ENCODE peak calls at places on chromosomes 11 and 22, in seven cellular contexts. S, D, Z, M, C, I and H are unnamed samples.

GRCh38 chr22:50186789-50187523 is 1.2 kb downstream of the TRABD start:
- DNase-seq in S (no peak), D (no peak), C (no peak), I (no peak), Z (peak), M (no peak), H (no peak)

GRCh38 chr22:41038732-41039131 is 53.7 kb upstream of the EP300 start:
- DNase-seq in M (no peak), S (no peak), C (no peak), Z (no peak), I (no peak), D (no peak), H (no peak)

GRCh38 chr11:7572001-7572712 is 58.4 kb downstream of the PPFIBP2 start:
- DNase-seq in I (no peak), C (no peak), Z (no peak), M (no peak), S (no peak), D (no peak), H (no peak)

GRCh38 chr11:110071197-110071596 is 22.0 kb upstream of the ZC3H12C start:
- DNase-seq in S (no peak), I (no peak), D (no peak), C (no peak), Z (no peak), M (no peak), H (no peak)

GRCh38 chr11:78666675-78667129 is 92.0 kb upstream of the NARS2 start:
- DNase-seq in M (no peak), Z (no peak), C (no peak), S (no peak), I (no peak), D (no peak), H (no peak)

GRCh38 chr11:123478352-123478986 is 48.4 kb downstream of the GRAMD1B start:
- DNase-seq in D (peak), I (no peak), Z (peak), S (peak), C (no peak), M (no peak), H (peak)

GRCh38 chr11:70099578-70100282 is 21.6 kb downstream of the ANO1 start:
- DNase-seq in D (no peak), Z (no peak), M (no peak), C (no peak), I (no peak), S (no peak), H (no peak)

GRCh38 chr11:104433751-104434150 is 269.8 kb upstream of the PDGFD start:
- DNase-seq in S (no peak), I (no peak), Z (no peak), C (no peak), D (no peak), M (no peak), H (no peak)

GRCh38 chr11:44980533-44981427 is 30.1 kb upstream of the TP53I11 start:
- DNase-seq in M (no peak), D (no peak), C (no peak), Z (no peak), I (no peak), S (no peak), H (no peak)

GRCh38 chr11:43376065-43376464 is 17.3 kb downstream of the TTC17 start:
- DNase-seq in S (no peak), Z (no peak), C (no peak), I (no peak), M (no peak), D (no peak), H (no peak)

GRCh38 chr11:65381721-65382035 is 768 bp downstream of the SLC25A45 start:
- DNase-seq in M (no peak), C (no peak), S (no peak), Z (no peak), D (peak), I (peak), H (peak)

GRCh38 chr11:57974830-57975229 is 48.9 kb upstream of the OR9Q1 start:
- DNase-seq in M (peak), D (no peak), S (no peak), Z (no peak), C (no peak), I (no peak), H (no peak)

GRCh38 chr22:44301039-44301438 is 11.7 kb downstream of the SHISAL1 start:
- DNase-seq in C (no peak), I (no peak), S (no peak), D (no peak), M (no peak), Z (no peak), H (no peak)

GRCh38 chr22:41713004-41713403 is 13.7 kb downstream of the MEI1 start:
- DNase-seq in C (no peak), I (no peak), S (no peak), M (no peak), D (no peak), Z (no peak), H (no peak)

GRCh38 chr11:102610198-102610597 is 14.9 kb downstream of the MMP20 start:
- DNase-seq in Z (no peak), C (no peak), S (no peak), I (no peak), M (peak), D (no peak), H (no peak)

GRCh38 chr11:20991471-20991870 is 322.1 kb downstream of the NELL1 start:
- DNase-seq in C (no peak), I (no peak), S (no peak), Z (no peak), M (no peak), D (no peak), H (no peak)

GRCh38 chr11:96648991-96649390 is 259.2 kb downstream of the JRKL start:
- DNase-seq in S (no peak), M (no peak), Z (no peak), C (no peak), D (no peak), I (no peak), H (no peak)

GRCh38 chr22:24894998-24895397 is 51.5 kb downstream of the LHFPL7 start:
- DNase-seq in C (no peak), D (peak), M (no peak), Z (peak), S (peak), I (peak), H (peak)

GRCh38 chr11:17752144-17752543 is 17.6 kb downstream of the KCNC1 start:
- DNase-seq in S (no peak), C (no peak), D (no peak), M (no peak), I (no peak), Z (no peak), H (no peak)

GRCh38 chr11:122193457-122193856 is 77.4 kb upstream of the BLID start:
- DNase-seq in M (peak), I (no peak), D (no peak), C (no peak), S (no peak), Z (no peak), H (no peak)

GRCh38 chr22:47776329-47776728 is 1013.9 kb downstream of the TBC1D22A start:
- DNase-seq in S (no peak), I (no peak), D (no peak), Z (no peak), M (no peak), C (no peak), H (no peak)

GRCh38 chr11:95461858-95462257 is 230.9 kb upstream of the SESN3 start:
- DNase-seq in I (no peak), S (no peak), Z (no peak), D (no peak), C (no peak), M (no peak), H (no peak)

GRCh38 chr11:315051-315481 is 1.2 kb downstream of the IFITM1 start:
- DNase-seq in S (no peak), M (no peak), Z (no peak), C (no peak), D (no peak), I (no peak), H (no peak)

GRCh38 chr11:315516-315994 is 1.7 kb downstream of the IFITM1 start:
- DNase-seq in Z (no peak), M (no peak), I (no peak), D (no peak), S (no peak), C (no peak), H (no peak)

GRCh38 chr11:316891-317291 is 3.1 kb downstream of the IFITM1 start:
- DNase-seq in D (no peak), Z (no peak), M (no peak), C (no peak), S (no peak), I (no peak), H (no peak)

GRCh38 chr11:313787-314547 is at the start of gene IFITM1:
- DNase-seq in M (no peak), D (no peak), I (no peak), C (no peak), Z (no peak), S (peak), H (no peak)

GRCh38 chr11:316031-316701 is 2.3 kb downstream of the IFITM1 start:
- DNase-seq in Z (no peak), M (no peak), S (no peak), C (no peak), I (no peak), D (no peak), H (no peak)
- TF ChIP-seq POLR2A in Z (no peak), M (no peak), S (no peak), C (no peak), I (no peak), D (no peak), H (no peak)

GRCh38 chr11:114155116-114155515 is 95.6 kb downstream of the ZBTB16 start:
- DNase-seq in I (no peak), S (no peak), Z (no peak), D (no peak), C (no peak), M (no peak), H (no peak)

GRCh38 chr11:114153224-114153623 is 93.7 kb downstream of the ZBTB16 start:
- DNase-seq in D (no peak), Z (no peak), C (no peak), I (no peak), M (no peak), S (no peak), H (no peak)

GRCh38 chr11:114152785-114153184 is 93.3 kb downstream of the ZBTB16 start:
- DNase-seq in I (no peak), Z (no peak), D (no peak), C (no peak), S (no peak), M (no peak), H (no peak)

GRCh38 chr11:114156131-114156581 is 96.6 kb downstream of the ZBTB16 start:
- DNase-seq in S (no peak), C (no peak), Z (no peak), D (no peak), I (no peak), M (no peak), H (peak)

DNA sequence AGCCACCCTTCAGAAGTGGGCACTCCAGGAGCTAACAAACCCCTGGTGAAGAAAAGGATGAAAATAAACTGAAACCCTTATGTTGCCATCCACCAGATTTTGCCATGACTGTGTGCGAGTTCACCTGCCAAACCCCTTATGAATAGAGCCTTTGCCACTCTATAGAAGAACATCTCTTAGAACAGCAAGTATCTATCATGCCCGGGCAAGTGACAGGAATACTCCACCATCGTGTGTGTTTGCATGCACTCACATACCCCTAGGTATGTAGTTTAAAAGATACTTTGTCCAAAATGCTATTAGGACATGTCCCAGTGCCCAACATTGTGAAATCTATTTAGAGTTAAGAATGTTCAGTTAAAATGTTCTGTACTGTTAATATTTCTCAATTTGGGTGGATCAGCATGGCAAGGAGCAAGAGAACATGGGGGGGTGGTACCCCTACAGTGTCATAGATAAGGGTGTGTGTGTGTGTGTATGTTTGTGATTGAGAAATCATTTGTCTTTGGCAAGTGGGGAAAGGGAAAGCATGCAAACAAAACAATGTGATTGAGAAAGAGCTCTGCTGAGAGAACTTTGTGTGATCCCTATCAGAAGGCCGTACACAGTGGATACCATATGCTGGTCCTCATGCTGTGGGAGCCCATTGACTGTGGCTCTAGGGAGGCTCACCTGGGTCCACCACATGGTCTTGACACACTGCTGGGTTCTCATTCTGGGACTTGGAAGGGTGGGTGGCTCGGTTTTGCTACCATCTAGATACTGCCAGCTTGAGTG is 94.9 kb downstream of the ZBTB16 start:
- DNase-seq in C (no peak), S (peak), M (no peak), D (no peak), Z (peak), I (peak), H (no peak)
- TF ChIP-seq POLR2A in C (no peak), S (no peak), M (no peak), D (no peak), Z (no peak), I (no peak), H (peak)

GRCh38 chr22:29385305-29385704 is 3.1 kb downstream of the AP1B1 start:
- DNase-seq in Z (no peak), I (no peak), M (no peak), D (no peak), C (no peak), S (no peak), H (no peak)

GRCh38 chr22:29387921-29388758 is at the start of gene AP1B1:
- DNase-seq in C (peak), Z (peak), S (peak), I (peak), M (peak), D (peak), H (peak)

GRCh38 chr22:29388759-29389090 is 355 bp upstream of the AP1B1 start:
- DNase-seq in I (no peak), S (no peak), C (no peak), Z (no peak), M (no peak), D (no peak), H (no peak)

GRCh38 chr22:29383740-29384139 is 4.6 kb downstream of the AP1B1 start:
- DNase-seq in M (no peak), D (no peak), I (no peak), C (no peak), Z (no peak), S (no peak), H (no peak)

GRCh38 chr22:29385748-29386147 is 2.6 kb downstream of the AP1B1 start:
- DNase-seq in I (no peak), C (no peak), M (no peak), D (no peak), S (no peak), Z (peak), H (no peak)
- TF ChIP-seq POLR2A in I (no peak), C (no peak), M (no peak), D (no peak), S (no peak), Z (peak), H (no peak)

GRCh38 chr11:1573077-1573846 is 1.2 kb upstream of the DUSP8 start:
- DNase-seq in C (no peak), S (no peak), Z (peak), D (no peak), I (no peak), M (no peak), H (peak)

GRCh38 chr11:1571760-1572199 is 291 bp downstream of the DUSP8 start:
- DNase-seq in Z (no peak), I (no peak), S (no peak), C (no peak), M (no peak), D (no peak), H (no peak)

GRCh38 chr11:1572200-1573076 is at the start of gene DUSP8:
- DNase-seq in D (peak), C (no peak), M (peak), I (peak), Z (peak), S (peak), H (peak)

GRCh38 chr11:1574256-1575242 is 2.5 kb upstream of the DUSP8 start:
- DNase-seq in D (peak), C (no peak), M (no peak), Z (peak), I (no peak), S (peak), H (no peak)

DNA sequence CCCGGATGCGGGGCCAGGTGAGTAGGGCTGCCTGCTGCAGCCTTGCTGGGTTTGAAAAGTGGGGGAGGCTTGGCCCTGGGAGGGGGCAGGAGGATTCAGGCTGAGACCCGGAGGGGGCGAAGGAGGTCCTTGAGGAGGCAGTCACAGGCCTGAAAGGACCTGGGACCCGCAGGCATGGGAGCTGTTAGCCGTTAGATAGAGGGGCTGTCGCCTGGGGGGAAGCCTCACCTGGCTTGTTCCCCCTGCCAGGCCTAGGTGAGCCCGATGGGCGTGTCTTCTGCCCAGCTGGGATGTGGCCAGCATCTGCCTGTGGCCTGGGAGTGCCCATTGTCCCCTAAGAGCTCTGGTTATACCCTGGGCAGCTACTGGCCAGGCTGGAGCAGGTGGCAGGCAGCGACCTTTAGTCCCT is 1.8 kb upstream of the DUSP8 start:
- DNase-seq in C (no peak), S (peak), Z (peak), I (no peak), M (no peak), D (peak), H (peak)
- TF ChIP-seq POLR2A in C (no peak), S (no peak), Z (peak), I (peak), M (no peak), D (no peak), H (no peak)

DNA sequence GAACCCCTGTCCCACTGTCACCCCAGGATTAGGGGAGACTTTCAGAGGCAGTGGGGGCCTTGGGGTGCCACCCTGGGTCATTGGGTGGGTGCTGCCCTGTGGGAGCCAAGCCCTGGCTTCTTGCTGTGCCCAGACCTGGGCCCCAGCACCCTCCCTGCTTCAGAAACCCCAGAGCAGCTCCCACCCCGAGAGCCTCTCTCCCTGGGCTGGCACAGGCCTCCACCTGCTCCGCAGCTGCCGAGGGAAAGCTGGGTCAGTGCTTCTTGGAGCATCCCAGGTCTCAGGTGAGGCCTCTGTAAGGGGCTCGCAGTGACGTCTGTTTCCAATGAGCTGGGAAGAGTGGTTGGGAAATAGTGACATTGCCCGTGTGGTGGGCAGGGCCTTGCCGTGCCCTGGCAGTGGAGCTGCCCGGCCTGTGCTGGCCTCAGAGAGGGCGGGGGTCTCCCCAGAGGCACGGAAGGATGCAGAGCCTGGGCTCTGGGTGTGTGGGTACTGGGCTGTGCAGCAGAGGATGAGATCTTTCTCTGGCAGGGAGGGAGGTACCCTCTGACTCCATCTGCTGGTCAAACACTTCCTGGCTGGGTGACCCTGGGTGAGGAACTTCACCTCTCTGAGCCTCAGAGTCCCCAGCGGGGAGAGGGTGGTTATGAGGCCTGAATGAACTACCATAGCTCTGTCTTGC is 23.0 kb downstream of the C22orf23 start:
- DNase-seq in M (no peak), I (no peak), S (no peak), D (no peak), Z (peak), C (no peak), H (no peak)
- TF ChIP-seq POLR2A in M (no peak), I (no peak), S (no peak), D (no peak), Z (no peak), C (no peak), H (no peak)

DNA sequence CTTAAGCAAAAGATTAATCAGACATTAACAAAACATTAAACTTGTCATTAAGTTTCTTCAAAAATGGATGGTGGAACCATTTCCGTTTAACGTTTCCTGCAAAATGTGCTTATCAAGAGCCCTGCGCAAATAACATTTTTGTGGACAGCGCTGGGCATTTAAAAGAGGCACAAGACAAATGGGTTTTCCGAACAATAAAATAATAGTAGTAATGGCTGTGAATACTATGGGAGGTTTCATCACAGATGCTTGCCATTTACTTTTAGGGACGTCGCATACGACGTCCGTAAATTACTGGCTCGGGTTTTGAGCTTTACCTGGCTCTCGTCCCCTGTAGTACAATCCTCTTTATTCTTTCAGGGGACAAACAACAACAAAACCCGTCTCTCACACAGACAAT is 1.0 kb downstream of the NPAT start:
- DNase-seq in Z (no peak), I (no peak), D (no peak), M (no peak), C (no peak), S (no peak), H (no peak)
- TF ChIP-seq POLR2A in Z (no peak), I (no peak), D (no peak), M (no peak), C (no peak), S (no peak), H (no peak)

GRCh38 chr11:72762641-72763304 is 10.6 kb upstream of the ARAP1 start:
- DNase-seq in D (no peak), S (no peak), Z (no peak), I (no peak), M (no peak), C (no peak), H (no peak)

GRCh38 chr11:72758690-72759389 is 6.6 kb upstream of the ARAP1 start:
- DNase-seq in Z (peak), S (peak), D (no peak), C (no peak), M (no peak), I (no peak), H (no peak)

GRCh38 chr11:72758304-72758689 is 6.1 kb upstream of the ARAP1 start:
- DNase-seq in I (no peak), M (no peak), C (no peak), Z (no peak), S (no peak), D (peak), H (no peak)

GRCh38 chr11:72760543-72761400 is 8.6 kb upstream of the ARAP1 start:
- DNase-seq in C (no peak), Z (no peak), I (no peak), D (no peak), S (no peak), M (no peak), H (no peak)

DNA sequence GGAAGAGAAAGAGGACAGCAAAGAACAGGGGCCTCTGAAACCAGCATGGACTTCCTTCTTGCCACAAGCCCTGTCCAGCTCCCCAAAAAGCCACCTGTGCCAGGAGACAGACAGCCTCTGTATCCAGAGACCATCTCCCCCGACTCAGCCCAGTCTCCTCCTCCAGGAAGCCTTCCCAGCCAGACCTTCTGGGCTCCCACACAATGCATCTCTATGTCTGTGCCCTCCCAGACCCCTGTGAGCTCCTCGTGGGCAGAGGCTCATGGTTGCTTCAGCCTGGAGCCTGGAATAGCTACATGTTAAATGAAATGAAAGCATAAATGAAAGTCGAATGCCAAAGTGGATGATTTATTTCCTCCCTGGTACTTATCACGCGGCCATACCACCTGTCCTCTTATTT is 7.3 kb upstream of the ARAP1 start:
- DNase-seq in Z (no peak), S (no peak), D (no peak), I (no peak), M (no peak), C (no peak), H (no peak)
- TF ChIP-seq POLR2A in Z (no peak), S (no peak), D (no peak), I (no peak), M (no peak), C (no peak), H (no peak)

GRCh38 chr11:73072935-73073481 is 69.1 kb downstream of the FCHSD2 start:
- DNase-seq in M (no peak), D (no peak), I (no peak), C (no peak), Z (no peak), S (no peak), H (no peak)
- TF ChIP-seq POLR2A in M (no peak), D (no peak), I (no peak), C (no peak), Z (no peak), S (no peak), H (no peak)